ENCODE peak calls at places on chromosomes 16 and 17, in ten cellular contexts. One of them, this sample, is unnamed. For H3K36me3, the result is how much of the 10 kb centered on the place peaks cover.

GRCh38 chr17:45117848-45118646 is 14.3 kb downstream of the PLCD3 start:
- DNase-seq in cardiac muscle cell: no peak
- DNase-seq in lung: no peak
- DNase-seq in CD8-positive, alpha-beta T cell: no peak
- DNase-seq in Peyer's patch: no peak
- DNase-seq in thoracic aorta: no peak
- DNase-seq in body of pancreas: no peak
- DNase-seq in neuronal stem cell: no peak
- DNase-seq in mesenchymal stem cell: no peak
- DNase-seq in prostate gland: no peak
- DNase-seq in this sample: no peak

GRCh38 chr16:56068314-56068713 is 123.0 kb upstream of the GNAO1 start:
- DNase-seq in thoracic aorta: no peak
- DNase-seq in cardiac muscle cell: no peak
- DNase-seq in prostate gland: no peak
- DNase-seq in CD8-positive, alpha-beta T cell: no peak
- DNase-seq in Peyer's patch: no peak
- DNase-seq in body of pancreas: no peak
- DNase-seq in mesenchymal stem cell: no peak
- DNase-seq in lung: no peak
- DNase-seq in neuronal stem cell: no peak
- DNase-seq in this sample: no peak

GRCh38 chr17:2703606-2704005 is 8.0 kb downstream of the CLUH start:
- DNase-seq in Peyer's patch: no peak
- DNase-seq in CD8-positive, alpha-beta T cell: no peak
- DNase-seq in prostate gland: no peak
- DNase-seq in body of pancreas: no peak
- DNase-seq in lung: no peak
- DNase-seq in mesenchymal stem cell: no peak
- DNase-seq in neuronal stem cell: no peak
- DNase-seq in thoracic aorta: no peak
- DNase-seq in cardiac muscle cell: no peak
- DNase-seq in this sample: no peak

GRCh38 chr16:79677799-79678525 is 77.4 kb upstream of the MAF start:
- DNase-seq in neuronal stem cell: no peak
- DNase-seq in lung: no peak
- DNase-seq in mesenchymal stem cell: peak
- DNase-seq in prostate gland: peak
- DNase-seq in thoracic aorta: no peak
- DNase-seq in Peyer's patch: no peak
- DNase-seq in cardiac muscle cell: no peak
- DNase-seq in body of pancreas: no peak
- DNase-seq in CD8-positive, alpha-beta T cell: no peak
- DNase-seq in this sample: no peak

GRCh38 chr17:64781013-64781392 is 118.9 kb upstream of the SMURF2 start:
- DNase-seq in neuronal stem cell: no peak
- DNase-seq in lung: no peak
- DNase-seq in body of pancreas: no peak
- DNase-seq in CD8-positive, alpha-beta T cell: no peak
- DNase-seq in mesenchymal stem cell: no peak
- DNase-seq in prostate gland: no peak
- DNase-seq in thoracic aorta: no peak
- DNase-seq in cardiac muscle cell: peak
- DNase-seq in Peyer's patch: no peak
- DNase-seq in this sample: no peak

GRCh38 chr16:17346774-17347569 is 123.8 kb downstream of the XYLT1 start:
- DNase-seq in neuronal stem cell: no peak
- DNase-seq in thoracic aorta: no peak
- DNase-seq in body of pancreas: no peak
- DNase-seq in lung: no peak
- DNase-seq in cardiac muscle cell: no peak
- DNase-seq in CD8-positive, alpha-beta T cell: no peak
- DNase-seq in prostate gland: peak
- DNase-seq in Peyer's patch: no peak
- DNase-seq in mesenchymal stem cell: no peak
- DNase-seq in this sample: no peak

GRCh38 chr17:50956750-50957523 is 90.8 kb upstream of the TOB1 start:
- DNase-seq in neuronal stem cell: no peak
- DNase-seq in cardiac muscle cell: peak
- DNase-seq in prostate gland: peak
- DNase-seq in body of pancreas: peak
- DNase-seq in CD8-positive, alpha-beta T cell: peak
- DNase-seq in Peyer's patch: peak
- DNase-seq in thoracic aorta: no peak
- DNase-seq in mesenchymal stem cell: peak
- DNase-seq in lung: peak
- DNase-seq in this sample: peak

GRCh38 chr17:4354862-4355514 is 11.5 kb downstream of the UBE2G1 start:
- DNase-seq in Peyer's patch: no peak
- DNase-seq in thoracic aorta: no peak
- DNase-seq in CD8-positive, alpha-beta T cell: no peak
- DNase-seq in prostate gland: no peak
- DNase-seq in neuronal stem cell: no peak
- DNase-seq in mesenchymal stem cell: no peak
- DNase-seq in cardiac muscle cell: no peak
- DNase-seq in body of pancreas: no peak
- DNase-seq in lung: no peak
- DNase-seq in this sample: no peak

GRCh38 chr17:68606451-68607307 is 5.5 kb upstream of the FAM20A start:
- DNase-seq in thoracic aorta: no peak
- DNase-seq in Peyer's patch: no peak
- DNase-seq in prostate gland: no peak
- DNase-seq in mesenchymal stem cell: no peak
- DNase-seq in cardiac muscle cell: no peak
- DNase-seq in body of pancreas: no peak
- DNase-seq in lung: no peak
- DNase-seq in neuronal stem cell: no peak
- DNase-seq in CD8-positive, alpha-beta T cell: no peak
- DNase-seq in this sample: no peak

GRCh38 chr17:83041305-83041704 is 38.1 kb upstream of the METRNL start:
- DNase-seq in neuronal stem cell: no peak
- DNase-seq in mesenchymal stem cell: no peak
- DNase-seq in cardiac muscle cell: no peak
- DNase-seq in body of pancreas: no peak
- DNase-seq in Peyer's patch: no peak
- DNase-seq in CD8-positive, alpha-beta T cell: no peak
- DNase-seq in prostate gland: no peak
- DNase-seq in thoracic aorta: no peak
- DNase-seq in lung: no peak
- DNase-seq in this sample: no peak

DNA sequence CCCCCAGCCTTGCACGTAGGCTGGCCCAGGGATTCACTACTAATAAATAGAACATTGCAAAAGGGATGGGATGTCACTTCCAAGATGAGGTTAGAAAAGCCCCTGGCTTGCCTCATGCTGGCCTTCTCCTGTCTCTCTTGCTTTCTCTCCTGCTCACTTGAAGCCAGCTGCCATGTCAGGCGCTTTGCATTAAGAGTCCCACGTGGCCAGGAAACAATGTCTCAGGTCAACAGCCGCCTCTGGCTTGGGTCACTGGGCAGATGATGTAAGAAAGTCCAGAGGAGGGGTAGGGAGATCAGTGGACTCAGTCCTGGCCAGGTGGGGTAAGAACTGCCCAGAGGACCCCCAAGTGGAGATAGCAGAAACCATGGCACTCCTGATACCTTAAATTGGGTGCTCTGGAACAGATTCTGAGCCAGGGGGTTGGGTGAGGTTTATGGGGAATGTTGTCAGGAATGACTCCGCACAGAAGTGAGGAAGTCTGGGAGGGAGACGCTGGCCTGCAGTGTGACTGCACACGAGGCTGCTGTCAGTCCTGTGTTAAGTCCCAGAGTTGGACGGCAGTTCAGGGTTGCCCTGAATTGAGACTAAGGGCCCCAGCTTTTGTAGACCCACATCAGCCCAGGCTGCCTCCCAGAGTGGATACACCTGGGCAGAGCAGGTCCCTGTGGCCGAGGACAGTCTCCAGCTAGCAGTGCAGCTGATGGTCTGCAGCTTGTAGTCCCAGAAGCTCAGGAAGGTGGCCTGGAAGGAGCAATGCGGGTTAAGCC is 17.8 kb downstream of the C16orf82 start:
- DNase-seq in neuronal stem cell: no peak
- DNase-seq in thoracic aorta: no peak
- DNase-seq in lung: no peak
- DNase-seq in body of pancreas: no peak
- DNase-seq in Peyer's patch: no peak
- DNase-seq in mesenchymal stem cell: no peak
- DNase-seq in cardiac muscle cell: no peak
- DNase-seq in prostate gland: no peak
- DNase-seq in CD8-positive, alpha-beta T cell: no peak
- DNase-seq in this sample: no peak
- H3K27ac ChIP-seq in neuronal stem cell: no peak
- H3K27ac ChIP-seq in thoracic aorta: no peak
- H3K27ac ChIP-seq in lung: no peak
- H3K27ac ChIP-seq in body of pancreas: no peak
- H3K27ac ChIP-seq in Peyer's patch: no peak
- H3K27ac ChIP-seq in mesenchymal stem cell: no peak
- H3K27ac ChIP-seq in cardiac muscle cell: no peak
- H3K27ac ChIP-seq in prostate gland: no peak
- H3K27ac ChIP-seq in CD8-positive, alpha-beta T cell: no peak
- H3K27ac ChIP-seq in this sample: no peak

DNA sequence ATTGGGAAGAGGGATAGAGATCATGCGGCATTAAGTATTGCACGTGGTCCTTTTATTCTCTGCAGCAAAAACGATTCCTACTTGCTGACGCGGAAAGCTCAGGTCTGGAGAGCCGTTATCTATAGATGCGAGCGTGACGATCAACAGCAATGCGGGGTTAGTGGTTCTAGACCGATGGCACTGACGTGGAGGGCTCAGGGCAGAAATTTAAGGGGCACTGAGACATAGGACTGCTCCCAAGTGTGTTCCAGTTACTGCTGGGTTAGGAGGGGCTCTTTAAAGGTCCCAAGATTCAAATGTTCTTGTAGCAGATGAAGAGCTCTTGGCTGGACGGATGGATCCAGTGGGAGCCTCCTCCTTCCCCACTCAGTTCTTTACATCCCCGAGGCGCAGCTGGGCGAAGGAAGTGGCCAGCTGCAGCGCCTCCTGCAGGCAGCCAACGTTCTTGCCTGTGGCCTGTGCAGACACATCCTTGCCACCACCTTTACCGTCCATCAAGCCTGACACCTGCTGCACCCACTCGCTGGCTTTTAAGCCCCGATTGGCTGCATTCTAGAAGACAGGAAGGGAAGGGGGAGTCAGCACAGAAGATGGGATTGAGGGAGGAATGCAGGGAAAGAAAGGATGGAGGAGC is 732 bp upstream of the EXOSC6 start:
- DNase-seq in Peyer's patch: no peak
- DNase-seq in cardiac muscle cell: peak
- DNase-seq in lung: no peak
- DNase-seq in prostate gland: no peak
- DNase-seq in neuronal stem cell: peak
- DNase-seq in mesenchymal stem cell: peak
- DNase-seq in CD8-positive, alpha-beta T cell: no peak
- DNase-seq in thoracic aorta: no peak
- DNase-seq in body of pancreas: no peak
- DNase-seq in this sample: no peak
- H3K36me3 ChIP-seq in Peyer's patch: under half
- H3K36me3 ChIP-seq in cardiac muscle cell: under half
- H3K36me3 ChIP-seq in lung: under half
- H3K36me3 ChIP-seq in prostate gland: under half
- H3K36me3 ChIP-seq in neuronal stem cell: under half
- H3K36me3 ChIP-seq in mesenchymal stem cell: half or more
- H3K36me3 ChIP-seq in CD8-positive, alpha-beta T cell: under half
- H3K36me3 ChIP-seq in thoracic aorta: under half
- H3K36me3 ChIP-seq in body of pancreas: under half
- H3K36me3 ChIP-seq in this sample: under half

GRCh38 chr16:9122969-9123368 is 31.5 kb downstream of the HAPSTR1 start:
- DNase-seq in thoracic aorta: no peak
- DNase-seq in prostate gland: no peak
- DNase-seq in CD8-positive, alpha-beta T cell: no peak
- DNase-seq in body of pancreas: no peak
- DNase-seq in mesenchymal stem cell: no peak
- DNase-seq in cardiac muscle cell: no peak
- DNase-seq in neuronal stem cell: no peak
- DNase-seq in Peyer's patch: no peak
- DNase-seq in lung: peak
- DNase-seq in this sample: no peak
- H3K27ac ChIP-seq in thoracic aorta: peak
- H3K27ac ChIP-seq in prostate gland: no peak
- H3K27ac ChIP-seq in CD8-positive, alpha-beta T cell: no peak
- H3K27ac ChIP-seq in body of pancreas: no peak
- H3K27ac ChIP-seq in mesenchymal stem cell: no peak
- H3K27ac ChIP-seq in cardiac muscle cell: no peak
- H3K27ac ChIP-seq in neuronal stem cell: no peak
- H3K27ac ChIP-seq in Peyer's patch: peak
- H3K27ac ChIP-seq in lung: no peak
- H3K27ac ChIP-seq in this sample: no peak

GRCh38 chr17:37664214-37664613 is 21.0 kb upstream of the DDX52 start:
- DNase-seq in thoracic aorta: no peak
- DNase-seq in Peyer's patch: no peak
- DNase-seq in cardiac muscle cell: no peak
- DNase-seq in neuronal stem cell: no peak
- DNase-seq in body of pancreas: no peak
- DNase-seq in lung: no peak
- DNase-seq in prostate gland: no peak
- DNase-seq in CD8-positive, alpha-beta T cell: no peak
- DNase-seq in mesenchymal stem cell: no peak
- DNase-seq in this sample: no peak

GRCh38 chr17:37662358-37662757 is 19.1 kb upstream of the DDX52 start:
- DNase-seq in thoracic aorta: no peak
- DNase-seq in neuronal stem cell: peak
- DNase-seq in prostate gland: no peak
- DNase-seq in body of pancreas: no peak
- DNase-seq in CD8-positive, alpha-beta T cell: no peak
- DNase-seq in cardiac muscle cell: no peak
- DNase-seq in Peyer's patch: no peak
- DNase-seq in mesenchymal stem cell: no peak
- DNase-seq in lung: no peak
- DNase-seq in this sample: no peak

GRCh38 chr17:37661372-37662014 is 18.2 kb upstream of the DDX52 start:
- DNase-seq in body of pancreas: no peak
- DNase-seq in Peyer's patch: no peak
- DNase-seq in cardiac muscle cell: peak
- DNase-seq in mesenchymal stem cell: no peak
- DNase-seq in thoracic aorta: no peak
- DNase-seq in lung: no peak
- DNase-seq in prostate gland: no peak
- DNase-seq in neuronal stem cell: no peak
- DNase-seq in CD8-positive, alpha-beta T cell: no peak
- DNase-seq in this sample: no peak

GRCh38 chr17:37657202-37657601 is 14.0 kb upstream of the DDX52 start:
- DNase-seq in CD8-positive, alpha-beta T cell: no peak
- DNase-seq in lung: no peak
- DNase-seq in thoracic aorta: no peak
- DNase-seq in prostate gland: no peak
- DNase-seq in cardiac muscle cell: no peak
- DNase-seq in body of pancreas: no peak
- DNase-seq in Peyer's patch: no peak
- DNase-seq in mesenchymal stem cell: no peak
- DNase-seq in neuronal stem cell: no peak
- DNase-seq in this sample: no peak

DNA sequence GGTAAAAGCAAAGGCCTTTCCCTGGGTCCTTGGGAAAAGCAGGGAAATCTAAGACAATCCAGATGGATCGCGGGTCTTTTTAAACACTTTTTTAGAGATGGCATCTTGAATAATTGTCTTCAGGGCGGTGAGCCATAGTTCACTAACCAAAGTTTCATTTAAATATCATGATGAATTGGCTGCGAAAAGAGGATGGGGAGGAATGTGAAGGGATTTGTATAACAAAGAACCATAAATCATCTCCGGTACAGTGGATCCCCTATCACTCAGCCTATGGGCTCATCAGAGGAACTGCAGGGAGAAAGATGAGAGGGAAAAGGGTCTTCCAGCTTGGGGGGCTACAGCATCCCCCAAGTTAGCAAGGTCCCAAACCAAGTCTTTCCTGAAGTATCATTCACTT is 16.6 kb upstream of the DDX52 start:
- DNase-seq in thoracic aorta: no peak
- DNase-seq in neuronal stem cell: no peak
- DNase-seq in prostate gland: no peak
- DNase-seq in Peyer's patch: no peak
- DNase-seq in mesenchymal stem cell: no peak
- DNase-seq in cardiac muscle cell: no peak
- DNase-seq in body of pancreas: no peak
- DNase-seq in lung: no peak
- DNase-seq in CD8-positive, alpha-beta T cell: no peak
- DNase-seq in this sample: no peak
- H3K36me3 ChIP-seq in thoracic aorta: under half
- H3K36me3 ChIP-seq in neuronal stem cell: under half
- H3K36me3 ChIP-seq in prostate gland: under half
- H3K36me3 ChIP-seq in Peyer's patch: under half
- H3K36me3 ChIP-seq in mesenchymal stem cell: under half
- H3K36me3 ChIP-seq in cardiac muscle cell: under half
- H3K36me3 ChIP-seq in body of pancreas: under half
- H3K36me3 ChIP-seq in lung: under half
- H3K36me3 ChIP-seq in CD8-positive, alpha-beta T cell: under half
- H3K36me3 ChIP-seq in this sample: under half